ENCODE peak calls at places on chromosome 19, in eight cellular contexts. N, O, X, B, P, C, F and L are unnamed samples.

GRCh38 chr19:31674503-31675186 is 325.4 kb upstream of the TSHZ3 start:
- DNase-seq in P (peak), X (no peak), C (no peak), F (no peak), O (no peak), N (no peak), B (no peak), L (no peak)

GRCh38 chr19:13723206-13723605 is 41.1 kb upstream of the MRI1 start:
- DNase-seq in X (no peak), B (no peak), P (no peak), N (no peak), O (no peak), F (no peak), C (no peak), L (no peak)

GRCh38 chr19:45361608-45362007 is 8.8 kb downstream of the ERCC2 start:
- DNase-seq in C (peak), B (no peak), N (no peak), O (no peak), P (no peak), X (no peak), F (no peak), L (no peak)

GRCh38 chr19:32811151-32811550 is 58.4 kb downstream of the SLC7A9 start:
- DNase-seq in F (no peak), O (no peak), N (no peak), X (no peak), C (no peak), P (no peak), B (no peak), L (no peak)

GRCh38 chr19:21460686-21461085 is 44.7 kb upstream of the ZNF429 start:
- DNase-seq in B (no peak), X (no peak), F (no peak), N (no peak), O (no peak), C (no peak), P (no peak), L (no peak)

GRCh38 chr19:46784262-46785053 is 3.9 kb downstream of the SLC1A5 start:
- DNase-seq in O (peak), F (peak), B (peak), N (peak), C (peak), P (peak), X (peak), L (no peak)

GRCh38 chr19:8589177-8589714 is 12.0 kb upstream of the MYO1F start:
- DNase-seq in X (no peak), B (no peak), P (no peak), F (no peak), O (no peak), C (no peak), N (no peak), L (no peak)

GRCh38 chr19:13095934-13096890 is 6.4 kb downstream of the LYL1 start:
- DNase-seq in O (no peak), F (no peak), X (no peak), B (peak), C (peak), P (no peak), N (peak), L (no peak)

GRCh38 chr19:3006075-3006767 is 22.9 kb downstream of the TLE2 start:
- DNase-seq in B (peak), N (peak), O (peak), F (no peak), C (peak), P (no peak), X (no peak), L (no peak)